ENCODE peak calls at places on chromosome 14, in eight cellular contexts. I is AG08395, B is BJ, C is WTC11, E is lung microvascular endothelial cell, Q is GM06990, U is HTR-8/SVneo, G is EL. Y is an unnamed sample.

GRCh38 chr14:65879218-65880009 is 466.9 kb downstream of the FUT8 start:
- DNase-seq in B (no peak), Q (no peak), I (peak), E (peak), U (no peak), G (peak), C (no peak), Y (no peak)

GRCh38 chr14:27049611-27050172 is 451.9 kb upstream of the NOVA1 start:
- DNase-seq in U (no peak), Q (no peak), I (no peak), G (no peak), C (no peak), B (no peak), E (no peak), Y (no peak)

GRCh38 chr14:33647385-33647786 is 303.5 kb downstream of the EGLN3 start:
- DNase-seq in Q (no peak), E (peak), B (peak), C (no peak), U (peak), I (peak), G (peak), Y (no peak)

GRCh38 chr14:92035890-92036289 is 4.0 kb downstream of the TRIP11 start:
- DNase-seq in Q (no peak), U (no peak), I (no peak), E (no peak), G (no peak), C (no peak), B (no peak), Y (no peak)

GRCh38 chr14:106209745-106210144 is 683.4 kb downstream of the TMEM121 start:
- DNase-seq in E (no peak), C (no peak), I (no peak), G (no peak), Q (no peak), U (no peak), B (no peak), Y (no peak)

GRCh38 chr14:60085085-60085484 is 6.6 kb upstream of the PCNX4 start:
- DNase-seq in B (no peak), C (no peak), E (no peak), G (no peak), U (no peak), Q (no peak), I (no peak), Y (no peak)

GRCh38 chr14:105138021-105138541 is 30.5 kb downstream of the JAG2 start:
- DNase-seq in E (no peak), Q (no peak), U (no peak), C (no peak), I (no peak), B (no peak), G (no peak), Y (no peak)

GRCh38 chr14:21476526-21476924 is 234 bp downstream of the RAB2B start:
- DNase-seq in E (peak), I (peak), B (no peak), Q (no peak), U (peak), G (no peak), C (peak), Y (no peak)

GRCh38 chr14:38992067-38992835 is 110.8 kb downstream of the SEC23A start:
- DNase-seq in E (peak), I (no peak), C (no peak), B (no peak), Q (no peak), G (no peak), U (no peak), Y (no peak)

GRCh38 chr14:63542231-63542999 is 762 bp downstream of the PPP2R5E start:
- DNase-seq in G (peak), Q (peak), E (peak), B (no peak), U (peak), C (peak), I (peak), Y (peak)

GRCh38 chr14:54737132-54737711 is 165.4 kb downstream of the GCH1 start:
- DNase-seq in I (peak), U (peak), C (no peak), E (peak), B (peak), Q (no peak), G (peak), Y (no peak)

GRCh38 chr14:94998110-94998509 is 159.2 kb downstream of the DICER1 start:
- DNase-seq in Q (no peak), C (no peak), B (no peak), I (no peak), U (no peak), G (no peak), E (no peak), Y (no peak)

GRCh38 chr14:36773136-36773540 is 111.5 kb downstream of the PAX9 start:
- DNase-seq in I (peak), G (peak), E (peak), B (no peak), C (no peak), U (peak), Q (no peak), Y (peak)

GRCh38 chr14:73237786-73238261 is 518 bp downstream of the PAPLN start:
- DNase-seq in B (no peak), U (no peak), C (peak), G (no peak), I (no peak), E (no peak), Q (no peak), Y (no peak)

GRCh38 chr14:32761381-32761968 is 177.2 kb upstream of the NPAS3 start:
- DNase-seq in E (no peak), U (no peak), B (no peak), Q (no peak), G (peak), C (no peak), I (peak), Y (no peak)

GRCh38 chr14:102080183-102081080 is 6.4 kb downstream of the HSP90AA1 start:
- DNase-seq in G (no peak), Q (no peak), C (no peak), U (no peak), E (no peak), I (no peak), B (no peak), Y (no peak)

GRCh38 chr14:77302926-77303325 is 17.8 kb downstream of the POMT2 start:
- DNase-seq in G (peak), B (no peak), C (no peak), U (peak), I (peak), Q (no peak), E (peak), Y (no peak)

GRCh38 chr14:50741571-50741970 is 73.5 kb upstream of the SAV1 start:
- DNase-seq in B (no peak), E (peak), G (peak), C (no peak), Q (peak), U (peak), I (no peak), Y (peak)

GRCh38 chr14:75711796-75712211 is 50.8 kb downstream of the TTLL5 start:
- DNase-seq in G (peak), I (peak), U (peak), E (peak), Q (peak), B (peak), C (peak), Y (peak)

GRCh38 chr14:102901633-102902032 is 20.8 kb upstream of the AMN start:
- DNase-seq in C (no peak), Q (peak), B (no peak), U (no peak), I (no peak), E (no peak), G (no peak), Y (no peak)